ENCODE peak calls at places on chromosomes 13 and 19, in nine cellular contexts. H, O, G, P, S, C, Z, F and K are unnamed samples.

GRCh38 chr19:46861691-46862503 is 1.1 kb downstream of the ARHGAP35 start:
- DNase-seq in F (no peak), H (no peak), Z (no peak), C (no peak), G (peak; percentile 28), S (no peak), P (peak; percentile 47), O (no peak), K (no peak)

GRCh38 chr13:31749929-31750328 is 10.6 kb downstream of the RXFP2 start:
- DNase-seq in G (no peak), F (no peak), C (peak; percentile 80), S (no peak), O (peak; percentile 53), H (no peak), P (no peak), Z (no peak), K (peak; percentile 72)

GRCh38 chr13:41130356-41130755 is 2.2 kb downstream of the KBTBD6 start:
- DNase-seq in P (peak; percentile 36), H (no peak), G (no peak), O (no peak), Z (no peak), C (no peak), S (no peak), F (no peak), K (no peak)

GRCh38 chr13:107185889-107186288 is 618.0 kb upstream of the ARGLU1 start:
- DNase-seq in O (no peak), G (no peak), H (no peak), Z (no peak), P (no peak), C (no peak), F (no peak), S (no peak), K (no peak)

GRCh38 chr13:113973218-113974164 is at the start of gene C13orf46:
- DNase-seq in Z (no peak), G (no peak), S (no peak), O (no peak), C (no peak), P (no peak), F (no peak), H (no peak), K (no peak)

GRCh38 chr13:41788552-41788951 is 172.4 kb downstream of the VWA8 start:
- DNase-seq in Z (no peak), H (no peak), F (no peak), S (no peak), C (no peak), G (no peak), O (no peak), P (no peak), K (no peak)

GRCh38 chr13:105814219-105814901 is 721.1 kb downstream of the EFNB2 start:
- DNase-seq in C (no peak), O (no peak), S (no peak), H (no peak), G (no peak), F (no peak), Z (no peak), P (no peak), K (no peak)

GRCh38 chr19:49355890-49356289 is 6.3 kb downstream of the TEAD2 start:
- DNase-seq in O (no peak), P (no peak), C (no peak), F (no peak), G (no peak), Z (no peak), S (no peak), H (no peak), K (no peak)

GRCh38 chr13:21973437-21974125 is 302.7 kb downstream of the FGF9 start:
- DNase-seq in C (no peak), P (no peak), O (no peak), G (no peak), S (no peak), H (no peak), Z (no peak), F (no peak), K (no peak)

GRCh38 chr13:50006426-50007135 is 8.7 kb upstream of the KCNRG start:
- DNase-seq in F (no peak), P (no peak), O (no peak), Z (no peak), C (no peak), S (no peak), G (no peak), H (no peak), K (no peak)

GRCh38 chr19:45994456-45994988 is 745 bp upstream of the CCDC61 start:
- DNase-seq in F (no peak), H (no peak), O (no peak), Z (no peak), S (no peak), G (no peak), P (no peak), C (no peak), K (no peak)

GRCh38 chr19:35789195-35789977 is 14.0 kb downstream of the ARHGAP33 start:
- DNase-seq in O (no peak), C (no peak), Z (no peak), H (no peak), F (no peak), S (no peak), P (no peak), G (no peak), K (no peak)

GRCh38 chr13:43006893-43007631 is 15.0 kb upstream of the EPSTI1 start:
- DNase-seq in F (no peak), H (no peak), P (no peak), C (no peak), Z (no peak), G (no peak), S (no peak), O (no peak), K (no peak)

GRCh38 chr13:28349901-28350654 is 144.8 kb downstream of the FLT1 start:
- DNase-seq in C (no peak), F (no peak), P (no peak), S (no peak), H (no peak), Z (no peak), O (no peak), G (no peak), K (no peak)

GRCh38 chr13:21673592-21674270 is 2.9 kb downstream of the FGF9 start:
- DNase-seq in Z (no peak), S (peak; percentile 48), H (no peak), O (no peak), F (no peak), P (peak; percentile 56), G (peak; percentile 36), C (no peak), K (no peak)

GRCh38 chr13:27542220-27542619 is 78.1 kb downstream of the LNX2 start:
- DNase-seq in C (no peak), F (no peak), H (no peak), S (no peak), O (no peak), P (no peak), Z (no peak), G (no peak), K (no peak)

GRCh38 chr19:28537896-28538295 is 675.1 kb downstream of the UQCRFS1 start:
- DNase-seq in O (no peak), H (no peak), P (no peak), S (no peak), G (no peak), C (no peak), Z (no peak), F (no peak), K (no peak)

GRCh38 chr19:17479325-17479791 is 9.0 kb downstream of the SLC27A1 start:
- DNase-seq in H (no peak), F (no peak), C (no peak), S (no peak), G (peak; percentile 53), O (no peak), P (no peak), Z (no peak), K (no peak)

GRCh38 chr19:30244533-30244932 is 127.7 kb upstream of the ZNF536 start:
- DNase-seq in G (no peak), C (no peak), P (no peak), F (no peak), Z (no peak), H (no peak), O (no peak), S (no peak), K (no peak)

GRCh38 chr13:85970727-85971126 is 171.5 kb upstream of the SLITRK6 start:
- DNase-seq in S (no peak), H (no peak), Z (no peak), G (no peak), O (no peak), P (no peak), F (no peak), C (no peak), K (no peak)

GRCh38 chr19:51366999-51367564 is 894 bp upstream of the ETFB start:
- DNase-seq in S (no peak), Z (no peak), C (no peak), O (no peak), G (no peak), F (no peak), P (peak; percentile 72), H (no peak), K (no peak)

GRCh38 chr19:7789447-7789846 is 26.4 kb downstream of the CLEC4M start:
- DNase-seq in P (peak; percentile 51), C (no peak), Z (no peak), G (no peak), F (no peak), O (no peak), H (no peak), S (peak; percentile 9), K (no peak)

GRCh38 chr19:1151917-1152601 is 22.0 kb downstream of the SBNO2 start:
- DNase-seq in O (no peak), S (no peak), C (no peak), H (no peak), G (no peak), Z (no peak), P (no peak), F (no peak), K (no peak)

GRCh38 chr13:97257800-97258799 is 36.0 kb downstream of the MBNL2 start:
- DNase-seq in H (peak; percentile 18), P (no peak), G (no peak), S (no peak), Z (no peak), F (no peak), C (peak; percentile 66), O (peak; percentile 68), K (no peak)

GRCh38 chr13:35718084-35718483 is 241.6 kb upstream of the MAB21L1 start:
- DNase-seq in O (no peak), S (no peak), Z (no peak), G (no peak), F (no peak), P (no peak), C (no peak), H (no peak), K (no peak)

GRCh38 chr13:108734676-108735075 is 105.3 kb downstream of the MYO16 start:
- DNase-seq in Z (no peak), O (no peak), H (no peak), P (no peak), F (no peak), S (peak; percentile 2), C (no peak), G (no peak), K (no peak)

GRCh38 chr13:107392205-107392604 is 823.1 kb downstream of the LIG4 start:
- DNase-seq in S (no peak), P (no peak), G (no peak), C (no peak), Z (no peak), H (no peak), F (no peak), O (no peak), K (no peak)

GRCh38 chr13:95180513-95181245 is 120.6 kb downstream of the ABCC4 start:
- DNase-seq in H (no peak), O (no peak), P (no peak), Z (no peak), G (no peak), C (no peak), F (no peak), S (no peak), K (no peak)

GRCh38 chr13:60282708-60283107 is 114.3 kb upstream of the TDRD3 start:
- DNase-seq in F (no peak), S (peak; percentile 56), Z (no peak), G (no peak), H (no peak), P (no peak), O (no peak), C (no peak), K (no peak)

GRCh38 chr13:60654405-60654804 is 257.4 kb downstream of the TDRD3 start:
- DNase-seq in G (peak; percentile 53), Z (no peak), C (peak; percentile 1), P (no peak), H (no peak), F (no peak), S (no peak), O (no peak), K (no peak)

GRCh38 chr19:10701955-10702307 is 692 bp downstream of the QTRT1 start:
- DNase-seq in S (no peak), H (no peak), F (no peak), G (no peak), P (no peak), Z (no peak), C (no peak), O (no peak), K (no peak)